ENCODE peak calls at places on chromosomes 1 and 21, in ten cellular contexts. M, R, H, W, J, T, Z, Q, I and X are unnamed samples. For H3K4me1, the result is how much of the 10 kb centered on the place peaks cover.

GRCh38 chr1:100582943-100583342 is 45.0 kb downstream of the GPR88 start:
- DNase-seq in M (no peak), R (no peak), H (no peak), W (no peak), J (no peak), T (no peak), Z (no peak), Q (no peak), I (no peak), X (no peak)

GRCh38 chr1:3530086-3530930 is 75.8 kb downstream of the ARHGEF16 start:
- DNase-seq in M (peak), R (no peak), H (no peak), W (no peak), J (peak), T (peak), Z (no peak), Q (no peak), I (peak), X (no peak)

GRCh38 chr1:73593379-73593778 is 604.6 kb downstream of the LRRIQ3 start:
- DNase-seq in M (peak), R (no peak), H (no peak), W (no peak), J (no peak), T (no peak), Z (no peak), Q (peak), I (peak), X (no peak)

GRCh38 chr1:25990702-25991395 is 7.0 kb downstream of the PAFAH2 start:
- DNase-seq in M (no peak), R (no peak), H (no peak), W (no peak), J (no peak), T (no peak), Z (no peak), Q (no peak), I (no peak), X (peak)

GRCh38 chr1:14987829-14988603 is 165.5 kb upstream of the TMEM51 start:
- DNase-seq in M (no peak), R (no peak), H (no peak), W (peak), J (no peak), T (no peak), Z (peak), Q (no peak), I (no peak), X (no peak)

GRCh38 chr21:27298465-27298864 is 331.6 kb upstream of the ADAMTS5 start:
- DNase-seq in M (no peak), R (no peak), H (no peak), W (no peak), J (peak), T (no peak), Z (no peak), Q (peak), I (no peak), X (no peak)

GRCh38 chr1:229364216-229365065 is 21.6 kb upstream of the CCSAP start:
- DNase-seq in M (no peak), R (no peak), H (no peak), W (no peak), J (no peak), T (no peak), Z (no peak), Q (no peak), I (no peak), X (no peak)

GRCh38 chr1:10032590-10033358 is at the start of gene UBE4B:
- DNase-seq in M (peak), R (peak), H (peak), W (peak), J (peak), T (peak), Z (peak), Q (peak), I (peak), X (peak)

GRCh38 chr1:7384679-7385078 is 386.4 kb upstream of the VAMP3 start:
- DNase-seq in M (no peak), R (peak), H (no peak), W (peak), J (no peak), T (no peak), Z (no peak), Q (no peak), I (no peak), X (no peak)

GRCh38 chr1:114610546-114611245 is 29.3 kb upstream of the BCAS2 start:
- DNase-seq in M (no peak), R (no peak), H (no peak), W (no peak), J (no peak), T (no peak), Z (no peak), Q (peak), I (peak), X (no peak)

GRCh38 chr1:237220243-237220642 is 178.3 kb downstream of the RYR2 start:
- DNase-seq in M (no peak), R (no peak), H (no peak), W (peak), J (no peak), T (no peak), Z (no peak), Q (peak), I (no peak), X (no peak)

GRCh38 chr1:63704443-63704842 is 69.4 kb upstream of the ROR1 start:
- DNase-seq in M (no peak), R (no peak), H (no peak), W (no peak), J (no peak), T (peak), Z (no peak), Q (no peak), I (no peak), X (no peak)

GRCh38 chr1:26349196-26349885 is 4.6 kb downstream of the CRYBG2 start:
- DNase-seq in M (no peak), R (no peak), H (no peak), W (no peak), J (no peak), T (peak), Z (no peak), Q (peak), I (no peak), X (no peak)

GRCh38 chr1:110449661-110450651 is 993 bp upstream of the PROK1 start:
- DNase-seq in M (peak), R (no peak), H (no peak), W (peak), J (no peak), T (no peak), Z (no peak), Q (peak), I (no peak), X (no peak)

GRCh38 chr21:42638266-42638863 is 15.1 kb upstream of the PDE9A start:
- DNase-seq in M (no peak), R (no peak), H (no peak), W (peak), J (no peak), T (no peak), Z (peak), Q (no peak), I (no peak), X (no peak)

GRCh38 chr1:189597083-189597482 is 880.6 kb downstream of the BRINP3 start:
- DNase-seq in M (no peak), R (no peak), H (no peak), W (no peak), J (no peak), T (no peak), Z (no peak), Q (no peak), I (no peak), X (no peak)

GRCh38 chr1:192506741-192507155 is 68.8 kb upstream of the RGS1 start:
- DNase-seq in M (peak), R (no peak), H (no peak), W (no peak), J (peak), T (peak), Z (no peak), Q (peak), I (no peak), X (peak)

GRCh38 chr1:180061019-180061418 is 93.7 kb upstream of the QSOX1 start:
- DNase-seq in M (no peak), R (no peak), H (no peak), W (no peak), J (no peak), T (no peak), Z (no peak), Q (no peak), I (no peak), X (no peak)

GRCh38 chr1:113231866-113232265 is 158.4 kb upstream of the MAGI3 start:
- DNase-seq in M (no peak), R (no peak), H (no peak), W (no peak), J (no peak), T (no peak), Z (no peak), Q (no peak), I (no peak), X (no peak)

GRCh38 chr1:71667224-71667623 is 586.4 kb upstream of the ZRANB2 start:
- DNase-seq in M (no peak), R (no peak), H (no peak), W (no peak), J (no peak), T (no peak), Z (no peak), Q (peak), I (no peak), X (no peak)

GRCh38 chr21:45454081-45454923 is 49.3 kb downstream of the COL18A1 start:
- DNase-seq in M (no peak), R (no peak), H (no peak), W (peak), J (no peak), T (no peak), Z (peak), Q (peak), I (no peak), X (no peak)

GRCh38 chr21:46181953-46182547 is 2.2 kb downstream of the SPATC1L start:
- DNase-seq in M (no peak), R (peak), H (no peak), W (peak), J (no peak), T (no peak), Z (no peak), Q (no peak), I (no peak), X (no peak)

GRCh38 chr1:40462956-40463590 is 12.8 kb downstream of the ZFP69B start:
- DNase-seq in M (peak), R (no peak), H (no peak), W (no peak), J (no peak), T (no peak), Z (no peak), Q (peak), I (no peak), X (no peak)

GRCh38 chr1:89602871-89603404 is 30.0 kb upstream of the LRRC8C start:
- DNase-seq in M (no peak), R (no peak), H (no peak), W (no peak), J (no peak), T (no peak), Z (no peak), Q (no peak), I (no peak), X (no peak)

GRCh38 chr1:157025856-157026255 is 19.7 kb downstream of the ARHGEF11 start:
- DNase-seq in M (no peak), R (no peak), H (no peak), W (no peak), J (no peak), T (no peak), Z (no peak), Q (peak), I (no peak), X (no peak)

GRCh38 chr1:159889202-159889601 is 10.8 kb downstream of the CFAP45 start:
- DNase-seq in M (no peak), R (no peak), H (no peak), W (no peak), J (no peak), T (no peak), Z (no peak), Q (no peak), I (no peak), X (no peak)

GRCh38 chr1:110538082-110538481 is 19.1 kb upstream of the KCNA10 start:
- DNase-seq in M (peak), R (no peak), H (no peak), W (no peak), J (no peak), T (no peak), Z (no peak), Q (no peak), I (no peak), X (no peak)

GRCh38 chr1:8120693-8121260 is 94.7 kb upstream of the ERRFI1 start:
- DNase-seq in M (no peak), R (peak), H (no peak), W (peak), J (no peak), T (no peak), Z (no peak), Q (no peak), I (peak), X (no peak)

GRCh38 chr1:183043872-183044859 is 20.9 kb downstream of the LAMC1 start:
- DNase-seq in M (no peak), R (no peak), H (no peak), W (no peak), J (no peak), T (no peak), Z (no peak), Q (peak), I (no peak), X (no peak)

GRCh38 chr1:90613371-90613770 is 103.7 kb downstream of the BARHL2 start:
- DNase-seq in M (no peak), R (no peak), H (no peak), W (no peak), J (no peak), T (no peak), Z (no peak), Q (no peak), I (no peak), X (no peak)

GRCh38 chr1:223492044-223492443 is 98.8 kb downstream of the CCDC185 start:
- DNase-seq in M (no peak), R (no peak), H (no peak), W (peak), J (no peak), T (no peak), Z (no peak), Q (no peak), I (no peak), X (no peak)

GRCh38 chr1:51340380-51340779 is 10.0 kb upstream of the TTC39A start:
- DNase-seq in M (no peak), R (no peak), H (no peak), W (no peak), J (no peak), T (no peak), Z (no peak), Q (no peak), I (no peak), X (no peak)

DNA sequence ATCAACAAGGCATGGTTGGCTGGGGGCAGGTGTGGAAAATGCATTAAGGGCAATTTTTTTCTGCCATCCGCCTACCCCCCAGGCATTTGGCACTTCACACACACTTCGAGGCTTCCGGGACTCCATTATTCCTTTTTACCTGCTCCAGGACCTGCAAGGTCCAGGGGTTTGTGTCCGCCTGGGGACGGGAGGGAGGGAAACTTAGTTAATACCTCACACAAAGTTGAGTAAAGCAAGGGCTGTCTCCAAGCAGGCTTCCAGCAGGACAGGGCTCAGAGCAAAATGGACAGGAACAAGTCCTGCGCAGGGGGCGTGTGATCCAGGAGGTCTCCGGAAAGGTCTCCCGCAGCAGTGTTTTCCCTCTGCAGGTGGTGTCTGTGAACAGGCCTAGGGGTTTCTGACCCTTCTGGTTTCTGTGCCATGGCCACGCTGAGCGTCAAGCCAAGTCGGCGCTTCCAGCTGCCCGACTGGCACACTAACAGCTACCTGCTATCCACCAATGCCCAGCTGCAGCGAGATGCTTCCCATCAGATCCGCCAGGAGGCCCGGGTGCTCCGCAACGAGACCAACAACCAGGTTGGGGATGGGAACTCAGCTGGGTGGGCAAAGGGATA is 715 bp downstream of the TEKT2 start:
- DNase-seq in M (peak), R (no peak), H (no peak), W (peak), J (peak), T (no peak), Z (no peak), Q (no peak), I (no peak), X (no peak)
- H3K4me1 ChIP-seq in M (under half), R (under half), H (under half), W (under half), J (under half), T (under half), Z (under half), Q (under half), I (under half), X (under half)

GRCh38 chr1:93878889-93879586 is at the start of gene DNTTIP2:
- DNase-seq in M (peak), R (peak), H (peak), W (peak), J (peak), T (peak), Z (peak), Q (peak), I (peak), X (peak)
- H3K4me1 ChIP-seq in M (under half), R (under half), H (under half), W (under half), J (under half), T (under half), Z (under half), Q (under half), I (under half), X (under half)

GRCh38 chr1:151825811-151826660 is 5.6 kb downstream of the RORC start:
- DNase-seq in M (peak), R (no peak), H (no peak), W (no peak), J (peak), T (no peak), Z (no peak), Q (no peak), I (no peak), X (no peak)
- H3K4me1 ChIP-seq in M (under half), R (under half), H (half or more), W (under half), J (under half), T (under half), Z (under half), Q (under half), I (under half), X (half or more)

GRCh38 chr1:46820560-46821060 is 21.8 kb downstream of the CYP4B1 start:
- DNase-seq in M (no peak), R (no peak), H (no peak), W (no peak), J (no peak), T (no peak), Z (no peak), Q (no peak), I (no peak), X (no peak)
- H3K4me1 ChIP-seq in M (under half), R (under half), H (under half), W (under half), J (under half), T (under half), Z (under half), Q (under half), I (under half), X (under half)